ENCODE peak calls at places on chromosomes 4 and X, in eight cellular contexts. H, R, O, N, X, B, E and U are unnamed samples.

GRCh38 chr4:78552398-78553396 is 1.1 kb downstream of the ANXA3 start:
- DNase-seq in R (no peak), B (no peak), X (no peak), E (peak), O (no peak), N (peak), H (no peak), U (no peak)

GRCh38 chr4:143411527-143412480 is 75.1 kb downstream of the GAB1 start:
- DNase-seq in E (peak), O (peak), X (no peak), H (peak), N (peak), B (peak), R (no peak), U (peak)

GRCh38 chrX:137362583-137362982 is 203.3 kb upstream of the ZIC3 start:
- DNase-seq in H (no peak), E (no peak), N (no peak), O (no peak), R (no peak), B (no peak), X (no peak), U (no peak)

GRCh38 chrX:1389993-1390285 is 2.0 kb downstream of the SLC25A6 start:
- DNase-seq in H (no peak), X (no peak), N (no peak), O (no peak), B (no peak), R (no peak), E (no peak), U (no peak)

GRCh38 chr4:184268574-184269160 is 51.0 kb upstream of the ENPP6 start:
- DNase-seq in B (no peak), N (peak), H (no peak), O (no peak), E (no peak), R (no peak), X (no peak), U (no peak)

GRCh38 chr4:41957634-41958033 is 22.4 kb downstream of the TMEM33 start:
- DNase-seq in N (peak), O (peak), B (no peak), X (peak), H (no peak), E (no peak), R (no peak), U (no peak)

GRCh38 chrX:30874851-30875250 is 14.2 kb downstream of the TAB3 start:
- DNase-seq in R (no peak), N (no peak), B (no peak), X (no peak), E (no peak), O (no peak), H (no peak), U (no peak)

GRCh38 chr4:173264960-173265281 is 69.2 kb downstream of the HMGB2 start:
- DNase-seq in X (no peak), O (no peak), R (no peak), H (peak), N (no peak), B (no peak), E (no peak), U (peak)

GRCh38 chr4:102867278-102868152 is 1.3 kb upstream of the CISD2 start:
- DNase-seq in H (no peak), O (no peak), X (no peak), R (no peak), N (no peak), B (no peak), E (no peak), U (no peak)

GRCh38 chr4:25081866-25082471 is 51.2 kb upstream of the LGI2 start:
- DNase-seq in H (no peak), N (no peak), B (no peak), R (no peak), E (no peak), X (no peak), O (no peak), U (no peak)

GRCh38 chr4:36687681-36688080 is 406.3 kb downstream of the DTHD1 start:
- DNase-seq in E (no peak), N (no peak), B (no peak), X (no peak), O (no peak), R (no peak), H (no peak), U (no peak)

GRCh38 chr4:6386091-6386490 is 86.3 kb downstream of the PPP2R2C start:
- DNase-seq in H (no peak), N (no peak), O (no peak), B (no peak), X (no peak), R (peak), E (no peak), U (no peak)

GRCh38 chr4:172011196-172011595 is 198.0 kb downstream of the GALNTL6 start:
- DNase-seq in X (no peak), B (no peak), R (no peak), H (no peak), N (no peak), O (no peak), E (no peak), U (no peak)

GRCh38 chrX:20988118-20988517 is 386.1 kb upstream of the CNKSR2 start:
- DNase-seq in E (peak), N (peak), B (no peak), O (no peak), X (no peak), R (no peak), H (no peak), U (peak)

GRCh38 chrX:34810364-34810763 is 132.2 kb upstream of the FAM47B start:
- DNase-seq in H (peak), X (no peak), E (peak), R (no peak), B (peak), O (peak), N (peak), U (peak)

GRCh38 chr4:136078971-136079370 is 1453.3 kb downstream of the PCDH18 start:
- DNase-seq in N (peak), X (no peak), B (no peak), H (no peak), O (peak), E (peak), R (no peak), U (no peak)

GRCh38 chr4:100208964-100209363 is 18.7 kb upstream of the DDIT4L start:
- DNase-seq in O (no peak), B (no peak), R (no peak), N (peak), H (no peak), X (no peak), E (peak), U (no peak)

GRCh38 chr4:154073107-154073817 is 284.4 kb upstream of the SFRP2 start:
- DNase-seq in H (peak), O (peak), E (peak), N (peak), X (no peak), R (no peak), B (peak), U (peak)

GRCh38 chr4:119170195-119170594 is 34.6 kb downstream of the MYOZ2 start:
- DNase-seq in E (no peak), X (no peak), N (no peak), B (no peak), R (no peak), O (no peak), H (no peak), U (no peak)

GRCh38 chr4:76634239-76634638 is 199.2 kb downstream of the SHROOM3 start:
- DNase-seq in E (peak), N (peak), X (no peak), B (peak), H (peak), O (peak), R (no peak), U (peak)

GRCh38 chr4:139833131-139833930 is 167.7 kb downstream of the MGST2 start:
- DNase-seq in O (no peak), N (peak), R (no peak), H (no peak), B (no peak), X (peak), E (no peak), U (no peak)

GRCh38 chrX:35919536-35920309 is at the start of gene CFAP47:
- DNase-seq in N (peak), E (no peak), O (no peak), R (peak), B (no peak), H (peak), X (peak), U (no peak)

GRCh38 chr4:57037982-57038604 is 59.4 kb downstream of the POLR2B start:
- DNase-seq in R (peak), O (peak), X (peak), B (peak), H (peak), N (peak), E (no peak), U (peak)

GRCh38 chrX:77342028-77342427 is 105.2 kb upstream of the FGF16 start:
- DNase-seq in O (no peak), N (no peak), R (no peak), H (no peak), E (no peak), X (no peak), B (peak), U (no peak)

GRCh38 chrX:68833855-68834331 is 5.1 kb downstream of the EFNB1 start:
- DNase-seq in H (no peak), N (no peak), E (no peak), B (no peak), R (no peak), X (no peak), O (no peak), U (no peak)

GRCh38 chr4:4486969-4487368 is 54.9 kb downstream of the STX18 start:
- DNase-seq in N (no peak), R (no peak), X (no peak), B (no peak), E (no peak), H (no peak), O (no peak), U (no peak)

GRCh38 chr4:40227284-40227683 is 30.5 kb downstream of the RHOH start:
- DNase-seq in X (no peak), O (no peak), N (no peak), H (no peak), R (no peak), B (no peak), E (no peak), U (no peak)

GRCh38 chr4:69322055-69322454 is 41.8 kb downstream of the UGT2B28 start:
- DNase-seq in B (peak), O (peak), N (peak), X (no peak), H (peak), E (peak), R (no peak), U (peak)